ENCODE peak calls at places on chromosomes 6 and 20, in eight cellular contexts. M is HL-60, K is activated B cell treated with CpG ODN at 0.5 μM for 24 hours, P is AG09319, T is Caco-2, I is IMR-90, Y is pancreas, J is H9. W is an unnamed sample.

GRCh38 chr6:51855310-51856082 is 231.9 kb downstream of the PKHD1 start:
- DNase-seq in K (no peak), T (peak), Y (peak), M (peak), P (peak), I (peak), J (peak), W (peak)

GRCh38 chr20:44023515-44024371 is 109.1 kb downstream of the TOX2 start:
- DNase-seq in Y (no peak), K (no peak), M (no peak), I (no peak), J (no peak), P (no peak), T (peak), W (no peak)

GRCh38 chr20:13280609-13281324 is 59.7 kb downstream of the ISM1 start:
- DNase-seq in P (no peak), M (peak), Y (no peak), T (no peak), J (no peak), K (no peak), I (no peak), W (no peak)

GRCh38 chr20:32830437-32830836 is 10.7 kb downstream of the MAPRE1 start:
- DNase-seq in K (no peak), P (no peak), T (peak), I (peak), M (peak), Y (no peak), J (no peak), W (no peak)

GRCh38 chr6:38876470-38876869 is 161.4 kb downstream of the DNAH8 start:
- DNase-seq in J (no peak), Y (no peak), K (no peak), T (no peak), P (no peak), M (peak), I (no peak), W (peak)

GRCh38 chr6:108904731-108905130 is 56.5 kb downstream of the ARMC2 start:
- DNase-seq in T (peak), Y (no peak), K (no peak), J (no peak), I (no peak), M (no peak), P (no peak), W (no peak)

GRCh38 chr6:26552640-26553189 is 14.5 kb downstream of the HMGN4 start:
- DNase-seq in I (no peak), M (no peak), P (no peak), J (no peak), K (no peak), Y (no peak), T (no peak), W (no peak)

GRCh38 chr20:57830515-57830895 is 120.7 kb upstream of the PMEPA1 start:
- DNase-seq in K (no peak), P (no peak), M (no peak), Y (no peak), I (no peak), J (no peak), T (no peak), W (no peak)

GRCh38 chr6:121940728-121941127 is 458.7 kb upstream of the HSF2 start:
- DNase-seq in P (no peak), J (no peak), Y (no peak), I (no peak), K (no peak), M (no peak), T (no peak), W (no peak)

GRCh38 chr6:158410784-158411183 is 98.5 kb downstream of the TULP4 start:
- DNase-seq in T (no peak), M (no peak), I (no peak), K (no peak), J (no peak), Y (no peak), P (no peak), W (no peak)

GRCh38 chr6:57328074-57328473 is 10.6 kb downstream of the PRIM2 start:
- DNase-seq in K (no peak), T (no peak), J (no peak), P (no peak), I (no peak), M (no peak), Y (no peak), W (no peak)

GRCh38 chr20:46990017-46990810 is 95.6 kb downstream of the EYA2 start:
- DNase-seq in M (no peak), K (no peak), Y (peak), P (no peak), I (no peak), T (no peak), J (no peak), W (no peak)

GRCh38 chr6:30556714-30556963 is 350 bp upstream of the GNL1 start:
- DNase-seq in Y (no peak), M (peak), P (no peak), J (peak), I (no peak), T (peak), K (no peak), W (peak)

GRCh38 chr6:68343901-68344300 is 291.2 kb upstream of the ADGRB3 start:
- DNase-seq in J (peak), I (peak), P (no peak), T (peak), M (peak), Y (peak), K (no peak), W (peak)

GRCh38 chr20:49999329-49999728 is 16.5 kb downstream of the SNAI1 start:
- DNase-seq in T (no peak), Y (no peak), P (no peak), J (no peak), K (peak), M (no peak), I (no peak), W (no peak)

GRCh38 chr6:160010067-160010466 is 41.2 kb downstream of the IGF2R start:
- DNase-seq in J (no peak), T (no peak), K (no peak), P (peak), Y (no peak), I (peak), M (no peak), W (no peak)

GRCh38 chr20:32585011-32585518 is at the start of gene NOL4L:
- DNase-seq in I (no peak), T (no peak), K (peak), P (no peak), J (no peak), Y (no peak), M (peak), W (peak)

GRCh38 chr20:8251201-8251575 is 119.1 kb downstream of the PLCB1 start:
- DNase-seq in P (no peak), K (no peak), I (no peak), J (no peak), T (no peak), Y (no peak), M (no peak), W (no peak)

GRCh38 chr6:165308926-165309731 is at the start of gene C6orf118:
- DNase-seq in M (no peak), P (no peak), I (peak), J (peak), T (peak), Y (no peak), K (no peak), W (peak)

GRCh38 chr6:151876122-151876521 is 68.6 kb downstream of the ESR1 start:
- DNase-seq in M (no peak), T (no peak), Y (no peak), K (no peak), J (no peak), I (no peak), P (no peak), W (no peak)

GRCh38 chr6:170048615-170049256 is 242.1 kb downstream of the DLL1 start:
- DNase-seq in Y (no peak), I (peak), J (no peak), M (peak), K (no peak), P (peak), T (peak), W (no peak)

GRCh38 chr6:106700581-106700980 is 71.2 kb downstream of the QRSL1 start:
- DNase-seq in T (no peak), Y (no peak), I (no peak), J (no peak), M (no peak), K (no peak), P (no peak), W (no peak)

GRCh38 chr6:135630789-135631376 is 133.3 kb upstream of the AHI1 start:
- DNase-seq in M (no peak), I (no peak), K (no peak), J (peak), P (no peak), Y (no peak), T (no peak), W (peak)

GRCh38 chr20:50708845-50709555 is 17.7 kb upstream of the RIPOR3 start:
- DNase-seq in M (no peak), Y (peak), K (no peak), I (no peak), P (no peak), T (no peak), J (no peak), W (no peak)

GRCh38 chr6:16575655-16576054 is 185.6 kb downstream of the ATXN1 start:
- DNase-seq in P (no peak), I (no peak), K (no peak), M (no peak), J (no peak), T (no peak), Y (no peak), W (no peak)

GRCh38 chr6:18022398-18023231 is 35.2 kb upstream of the KIF13A start:
- DNase-seq in K (no peak), T (peak), M (no peak), J (peak), I (peak), Y (no peak), P (no peak), W (no peak)

GRCh38 chr20:63177785-63178444 is 38.0 kb downstream of the YTHDF1 start:
- DNase-seq in P (no peak), M (no peak), K (no peak), T (no peak), J (no peak), Y (no peak), I (no peak), W (no peak)

GRCh38 chr20:63178445-63178818 is 37.5 kb downstream of the YTHDF1 start:
- DNase-seq in M (no peak), J (peak), K (no peak), I (no peak), P (no peak), Y (no peak), T (no peak), W (no peak)

GRCh38 chr20:63176035-63176434 is 39.9 kb downstream of the YTHDF1 start:
- DNase-seq in P (no peak), Y (no peak), I (no peak), M (no peak), J (no peak), K (no peak), T (no peak), W (no peak)

GRCh38 chr20:63176448-63177133 is 39.3 kb downstream of the YTHDF1 start:
- DNase-seq in Y (no peak), T (no peak), P (no peak), I (no peak), J (peak), M (no peak), K (no peak), W (no peak)

DNA sequence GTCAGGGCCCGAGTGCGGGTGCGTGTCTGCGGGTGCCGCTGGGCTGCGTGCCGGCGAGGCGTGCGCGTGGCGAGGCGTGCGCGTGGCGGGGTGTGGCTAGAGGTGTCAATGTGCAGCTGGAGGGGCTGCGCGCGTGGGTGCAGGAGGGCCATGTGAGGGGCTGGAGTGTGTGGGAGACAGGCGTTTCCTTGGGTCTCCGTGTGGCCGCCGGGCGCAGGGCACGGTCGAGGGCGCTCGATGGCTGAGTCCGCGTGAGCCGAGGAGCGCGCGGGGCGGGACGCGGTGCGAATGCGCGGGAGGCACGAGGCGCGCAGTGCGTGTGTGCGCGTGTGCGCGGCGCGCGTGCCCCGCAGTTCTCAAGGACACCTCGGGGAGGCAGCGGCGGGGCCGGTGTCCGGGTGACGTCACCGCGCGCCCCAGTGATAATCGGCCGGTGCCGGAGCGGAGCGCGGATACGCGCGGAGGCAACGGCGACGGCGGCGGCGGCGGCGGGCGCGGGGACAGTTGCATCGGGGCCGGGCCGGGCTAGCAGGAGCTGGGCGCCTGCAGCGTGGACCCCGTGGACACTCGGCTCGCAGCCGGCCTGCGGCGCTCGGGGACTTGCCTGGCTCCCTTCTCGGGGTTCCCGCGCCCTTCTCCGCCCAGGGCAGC is 38.7 kb downstream of the YTHDF1 start:
- DNase-seq in J (no peak), P (no peak), I (no peak), K (no peak), T (no peak), Y (no peak), M (no peak), W (no peak)
- TF ChIP-seq CTCF in J (peak), P (no peak), I (no peak), K (no peak), T (no peak), Y (no peak), M (no peak), W (peak)

GRCh38 chr20:25985597-25985996 is 288.9 kb upstream of the ZNF337 start:
- DNase-seq in P (no peak), K (no peak), T (no peak), Y (no peak), J (no peak), M (no peak), I (no peak), W (no peak)

GRCh38 chr20:25989196-25989595 is 292.5 kb upstream of the ZNF337 start:
- DNase-seq in P (no peak), M (no peak), K (no peak), Y (no peak), T (no peak), J (no peak), I (no peak), W (no peak)

GRCh38 chr20:25991051-25991755 is 294.6 kb upstream of the ZNF337 start:
- DNase-seq in J (no peak), T (no peak), P (no peak), M (no peak), K (no peak), I (no peak), Y (no peak), W (no peak)

GRCh38 chr20:25984933-25985332 is 288.3 kb upstream of the ZNF337 start:
- DNase-seq in M (no peak), K (no peak), I (peak), P (peak), T (no peak), Y (peak), J (no peak), W (no peak)

GRCh38 chr20:25987073-25987927 is 290.6 kb upstream of the ZNF337 start:
- DNase-seq in K (peak), I (peak), P (no peak), T (peak), Y (peak), M (peak), J (peak), W (peak)
- TF ChIP-seq CTCF in K (no peak), I (no peak), P (peak), T (peak), Y (no peak), M (no peak), J (peak), W (no peak)

GRCh38 chr6:107794771-107795170 is 29.3 kb downstream of the SCML4 start:
- DNase-seq in P (no peak), Y (no peak), J (no peak), K (no peak), I (no peak), T (no peak), M (no peak), W (no peak)

GRCh38 chr6:107803957-107804356 is 20.2 kb downstream of the SCML4 start:
- DNase-seq in K (no peak), M (no peak), Y (no peak), T (no peak), P (no peak), I (no peak), J (no peak), W (no peak)

GRCh38 chr6:107805504-107805903 is 18.6 kb downstream of the SCML4 start:
- DNase-seq in T (no peak), I (no peak), J (no peak), P (no peak), M (no peak), Y (no peak), K (no peak), W (no peak)

GRCh38 chr6:107801195-107801594 is 22.9 kb downstream of the SCML4 start:
- DNase-seq in P (no peak), Y (no peak), I (no peak), T (no peak), K (no peak), J (no peak), M (no peak), W (no peak)

DNA sequence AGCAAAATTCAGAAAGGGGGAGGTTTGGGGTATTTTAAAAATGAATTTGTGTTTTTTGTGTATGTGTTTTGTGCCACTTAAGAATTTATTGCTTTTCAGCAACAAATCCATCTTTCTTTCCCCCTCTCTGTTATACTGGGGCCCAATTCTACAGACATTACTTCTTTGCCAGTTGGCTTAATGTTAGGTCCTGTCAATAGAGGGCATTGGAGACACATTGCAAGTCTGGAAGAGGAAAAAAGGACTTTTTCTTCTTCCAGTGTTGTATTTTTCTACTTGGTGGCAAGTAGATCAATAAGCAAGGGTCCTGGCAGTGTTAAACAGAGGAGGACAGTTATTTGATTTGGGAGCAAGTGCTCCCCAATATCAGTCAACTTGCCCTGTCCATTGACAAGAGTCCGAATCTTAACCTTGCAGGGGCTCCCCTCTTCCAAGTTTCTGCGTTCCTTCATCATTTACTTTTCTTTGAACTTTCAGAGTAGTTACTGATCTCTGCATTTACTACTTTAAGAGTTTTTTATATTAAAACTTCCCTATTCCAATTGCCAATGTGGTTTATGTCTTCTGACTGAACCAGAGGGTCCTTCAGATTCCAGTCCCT is 23.4 kb downstream of the SCML4 start:
- DNase-seq in P (no peak), J (no peak), M (no peak), T (no peak), I (no peak), Y (no peak), K (no peak), W (no peak)
- TF ChIP-seq CTCF in P (peak), J (peak), M (no peak), T (peak), I (peak), Y (peak), K (no peak), W (no peak)

GRCh38 chr20:53413188-53413631 is 180.4 kb downstream of the ZNF217 start:
- DNase-seq in J (peak), M (no peak), K (peak), T (peak), Y (peak), P (no peak), I (no peak), W (peak)
- TF ChIP-seq CTCF in J (peak), M (no peak), K (no peak), T (peak), Y (peak), P (no peak), I (no peak), W (peak)

GRCh38 chr6:28907394-28907793 is 16.4 kb downstream of the TRIM27 start:
- DNase-seq in J (no peak), K (no peak), T (no peak), M (peak), P (peak), Y (no peak), I (peak), W (no peak)
- TF ChIP-seq CTCF in J (no peak), K (no peak), T (no peak), M (no peak), P (no peak), Y (no peak), I (no peak), W (no peak)

DNA sequence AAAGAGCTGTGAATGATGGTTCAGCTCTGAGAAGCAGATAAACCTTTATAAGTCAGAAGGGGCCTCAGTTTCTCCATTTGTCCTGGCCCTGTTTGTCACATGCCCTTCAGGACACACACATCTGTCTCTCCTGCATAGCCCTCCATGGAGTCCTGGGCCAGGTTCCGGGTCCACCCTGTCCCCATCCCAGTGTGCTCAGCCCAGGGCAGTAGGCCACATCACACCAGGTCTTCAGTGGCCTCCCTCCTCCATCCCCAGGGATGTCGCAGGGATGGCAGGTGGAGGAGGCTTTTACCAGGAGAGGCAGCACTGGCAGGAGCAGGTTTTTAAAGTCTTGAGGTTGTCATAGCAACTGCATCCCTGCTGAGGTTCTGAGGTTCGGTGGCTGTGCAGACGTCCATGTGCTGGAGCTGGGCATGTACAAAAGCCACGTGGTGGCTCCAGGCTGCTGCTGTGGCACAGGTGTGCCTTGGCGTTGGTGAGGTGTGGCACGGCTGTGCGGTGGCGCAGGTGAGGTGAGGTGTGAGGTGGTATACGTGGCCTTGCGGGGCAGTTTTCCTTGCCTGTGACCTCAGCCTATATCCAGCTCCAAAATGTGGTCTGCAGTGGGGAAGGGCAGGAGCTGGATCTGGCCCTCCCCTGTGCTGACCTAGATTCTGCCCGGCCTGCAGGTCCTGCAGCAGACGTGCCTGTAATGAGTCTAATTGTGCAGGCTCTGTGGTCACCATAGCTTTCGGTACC is 8.0 kb upstream of the NPBWR2 start:
- DNase-seq in P (no peak), I (no peak), J (no peak), M (no peak), K (no peak), T (peak), Y (no peak), W (no peak)
- TF ChIP-seq CTCF in P (no peak), I (no peak), J (no peak), M (no peak), K (no peak), T (no peak), Y (no peak), W (no peak)

DNA sequence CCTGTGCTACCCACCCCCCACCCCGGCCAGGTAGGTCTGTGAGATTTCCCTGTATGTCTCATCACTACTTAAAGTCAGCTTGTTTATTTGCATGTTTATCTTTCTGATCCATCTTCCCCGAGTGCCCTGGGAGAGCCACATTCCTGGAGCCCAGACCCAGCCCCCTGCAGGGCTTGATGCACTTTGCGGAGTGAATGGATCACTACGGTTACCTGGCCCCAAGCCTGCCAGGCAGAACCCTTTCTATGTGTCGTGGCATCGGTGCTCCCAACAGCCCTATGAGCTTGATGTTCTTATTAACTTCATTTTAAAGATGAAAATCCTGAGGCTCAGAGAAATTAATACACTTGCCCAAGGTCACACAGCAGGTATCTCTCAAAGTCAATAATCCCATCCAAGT is 13.6 kb upstream of the SLCO4A1 start:
- DNase-seq in J (no peak), T (no peak), M (no peak), K (no peak), I (peak), P (no peak), Y (no peak), W (no peak)
- TF ChIP-seq CTCF in J (no peak), T (peak), M (no peak), K (no peak), I (no peak), P (no peak), Y (no peak), W (no peak)

W was measured in endothelial cell.